ENCODE peak calls at places on chromosomes 16 and 17, in seven cellular contexts. M, L, S, R, V, Z and D are unnamed samples.

GRCh38 chr16:80680839-80681238 is 123.6 kb downstream of the CDYL2 start:
- DNase-seq in V (no peak), R (no peak), M (no peak), L (no peak), S (no peak), Z (no peak), D (no peak)

GRCh38 chr17:43579570-43580140 is 33.5 kb upstream of the ETV4 start:
- DNase-seq in S (peak), V (peak), M (no peak), Z (no peak), L (no peak), R (peak), D (no peak)

GRCh38 chr17:17036520-17036998 is 5.7 kb upstream of the MPRIP start:
- DNase-seq in S (peak), V (no peak), Z (no peak), M (no peak), R (no peak), L (no peak), D (no peak)

GRCh38 chr16:17461951-17462729 is 8.6 kb downstream of the XYLT1 start:
- DNase-seq in R (no peak), L (no peak), M (no peak), S (no peak), Z (no peak), V (no peak), D (no peak)

GRCh38 chr17:6626616-6627015 is 13.9 kb downstream of the KIAA0753 start:
- DNase-seq in Z (no peak), L (no peak), M (no peak), S (no peak), V (no peak), R (no peak), D (no peak)

GRCh38 chr17:74149597-74150427 is 53.7 kb upstream of the RPL38 start:
- DNase-seq in V (no peak), M (no peak), L (no peak), Z (no peak), R (no peak), S (no peak), D (no peak)

GRCh38 chr16:77169650-77170236 is 21.2 kb upstream of the MON1B start:
- DNase-seq in V (peak), Z (peak), L (peak), S (peak), M (peak), R (peak), D (peak)

GRCh38 chr16:35452471-35452870 is 1993.1 kb downstream of the TP53TG3F start:
- DNase-seq in V (no peak), Z (no peak), R (no peak), M (no peak), S (no peak), L (no peak), D (no peak)

GRCh38 chr16:12459401-12459791 is 344.3 kb downstream of the CPPED1 start:
- DNase-seq in V (no peak), Z (no peak), M (no peak), R (no peak), L (no peak), S (no peak), D (no peak)